ENCODE peak calls at places on chromosomes 16 and 17, in nine cellular contexts. H, I, L, E, Q, C, G, Y and Z are unnamed samples.

GRCh38 chr16:48334325-48334724 is 50.9 kb downstream of the SIAH1 start:
- DNase-seq in E (no peak), C (no peak), I (no peak), G (no peak), Y (no peak), H (no peak), L (no peak), Q (no peak), Z (no peak)

GRCh38 chr17:19578545-19578944 is 44.9 kb downstream of the SLC47A1 start:
- DNase-seq in G (peak; percentile 63), Y (no peak), I (no peak), C (no peak), E (no peak), L (no peak), H (no peak), Q (no peak), Z (no peak)

GRCh38 chr17:850828-851759 is 68.9 kb downstream of the MRM3 start:
- DNase-seq in L (no peak), I (no peak), E (no peak), H (no peak), G (no peak), Y (no peak), Q (no peak), C (peak; percentile 43), Z (no peak)

GRCh38 chr17:4083173-4083572 is 59.7 kb downstream of the ZZEF1 start:
- DNase-seq in E (no peak), C (no peak), Y (no peak), H (no peak), I (no peak), G (no peak), Q (no peak), L (no peak), Z (no peak)

GRCh38 chr17:68182940-68183551 is 64.8 kb upstream of the AMZ2 start:
- DNase-seq in I (peak; percentile 16), E (no peak), C (no peak), L (no peak), G (no peak), H (peak; percentile 66), Q (no peak), Y (peak; percentile 78), Z (peak; percentile 44)

GRCh38 chr16:27824786-27825185 is 238.7 kb downstream of the GSG1L start:
- DNase-seq in Y (no peak), G (no peak), C (no peak), E (no peak), I (no peak), Q (no peak), L (no peak), H (peak; percentile 81), Z (no peak)

GRCh38 chr17:29032067-29032551 is 10.8 kb upstream of the PIPOX start:
- DNase-seq in C (no peak), Q (no peak), I (no peak), Y (no peak), G (no peak), E (no peak), H (no peak), L (no peak), Z (no peak)

GRCh38 chr16:4832698-4833343 is 14.3 kb downstream of the GLYR1 start:
- DNase-seq in H (no peak), Q (no peak), I (no peak), E (no peak), G (no peak), Y (no peak), C (no peak), L (no peak), Z (no peak)

GRCh38 chr16:67672739-67673662 is 6.4 kb downstream of the C16orf86 start:
- DNase-seq in I (peak; percentile 53), Q (peak; percentile 54), L (peak; percentile 59), C (peak; percentile 75), H (peak; percentile 92), Y (peak; percentile 42), G (peak; percentile 87), E (peak; percentile 84), Z (peak; percentile 79)

GRCh38 chr16:75097941-75098897 is 18.4 kb downstream of the LDHD start:
- DNase-seq in G (peak; percentile 58), Q (no peak), E (no peak), L (no peak), H (no peak), Y (no peak), I (no peak), C (no peak), Z (no peak)

GRCh38 chr17:38532451-38532850 is 73.3 kb downstream of the SRCIN1 start:
- DNase-seq in L (no peak), Q (no peak), Y (no peak), I (no peak), G (no peak), E (no peak), C (no peak), H (no peak), Z (no peak)

GRCh38 chr17:62757518-62757951 is 50.6 kb downstream of the MARCHF10 start:
- DNase-seq in E (no peak), Y (no peak), G (no peak), I (no peak), Q (no peak), L (no peak), C (no peak), H (no peak), Z (no peak)

GRCh38 chr16:77599793-77600415 is 122.4 kb upstream of the NUDT7 start:
- DNase-seq in G (peak; percentile 37), I (no peak), L (peak; percentile 46), H (no peak), Q (peak; percentile 11), C (no peak), E (peak; percentile 54), Y (peak; percentile 19), Z (peak; percentile 11)

GRCh38 chr16:85205747-85206471 is 93.6 kb upstream of the CIBAR2 start:
- DNase-seq in H (no peak), I (no peak), L (peak; percentile 45), Y (no peak), E (no peak), C (peak; percentile 48), Q (no peak), G (peak; percentile 79), Z (no peak)

GRCh38 chr17:81282876-81283275 is 12.2 kb downstream of the SLC38A10 start:
- DNase-seq in C (no peak), G (no peak), E (no peak), H (no peak), L (no peak), I (no peak), Y (no peak), Q (no peak), Z (no peak)

GRCh38 chr17:6098466-6099180 is 28.4 kb downstream of the WSCD1 start:
- DNase-seq in H (peak; percentile 81), Y (no peak), Q (no peak), L (no peak), C (peak; percentile 55), I (no peak), E (no peak), G (peak; percentile 32), Z (no peak)

GRCh38 chr17:27888072-27888471 is 5.1 kb downstream of the LYRM9 start:
- DNase-seq in H (no peak), Q (no peak), L (no peak), I (no peak), Y (no peak), E (no peak), C (no peak), G (no peak), Z (no peak)
- H3K4me3 ChIP-seq in H (no peak overlapping the region), Q (no peak overlapping the region), L (no peak overlapping the region), I (no peak overlapping the region), Y (no peak overlapping the region), E (no peak overlapping the region), C (no peak overlapping the region), G (no peak overlapping the region), Z (no peak overlapping the region)

GRCh38 chr17:2075336-2076056 is 20.6 kb downstream of the HIC1 start:
- DNase-seq in E (no peak), L (no peak), Q (no peak), I (no peak), C (peak; percentile 81), Y (no peak), G (no peak), H (peak; percentile 88), Z (no peak)
- TF ChIP-seq POLR2A in E (no peak), L (no peak), Q (no peak), I (no peak), C (no peak), Y (no peak), G (no peak), H (no peak), Z (no peak)

DNA sequence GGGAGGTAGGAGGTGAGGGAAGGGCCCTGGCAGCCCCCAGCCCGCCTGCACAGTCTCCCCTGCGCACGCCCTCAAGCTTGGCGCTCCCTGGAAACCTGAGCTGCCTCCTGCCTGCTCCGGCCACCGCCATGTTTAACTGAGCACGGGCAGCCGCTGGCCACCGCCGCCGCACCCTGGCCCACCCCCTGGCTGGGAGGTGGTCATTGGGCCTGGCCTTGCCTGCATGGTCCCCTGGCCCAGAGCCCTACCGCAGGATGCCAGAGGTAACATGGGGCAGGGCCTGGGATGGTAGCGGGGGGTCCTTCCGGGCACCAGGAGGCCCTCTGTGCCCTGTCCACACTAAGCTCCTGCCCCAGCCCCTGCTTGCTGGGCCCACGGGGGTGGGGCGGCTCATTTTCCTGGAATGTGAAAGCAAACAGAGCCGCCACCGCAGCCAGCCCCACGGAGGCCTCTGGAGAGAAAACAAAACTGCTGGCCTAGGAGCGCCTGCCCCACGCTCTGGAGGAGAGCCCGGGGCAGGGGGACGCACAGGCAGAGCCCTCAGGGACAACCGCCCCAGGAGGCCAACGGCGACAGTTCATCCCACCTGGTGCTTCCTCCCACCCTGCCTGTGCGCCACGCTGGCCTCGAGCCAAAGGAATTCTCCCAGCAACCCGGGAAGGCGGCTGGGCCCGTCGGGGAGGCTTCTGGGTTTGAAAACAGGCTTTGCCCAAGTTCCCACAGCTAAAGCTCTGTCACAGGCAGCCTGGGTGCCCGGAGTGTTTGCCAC is 8.9 kb downstream of the NHERF2 start:
- DNase-seq in H (no peak), E (no peak), I (peak; percentile 65), Y (no peak), Q (no peak), C (peak; percentile 69), G (peak; percentile 26), L (peak; percentile 64), Z (peak; percentile 43)
- H3K4me3 ChIP-seq in H (no peak overlapping the region), E (peak overlapping the region; percentile 3), I (peak overlapping the region; percentile 29), Y (no peak overlapping the region), Q (peak overlapping the region; percentile 7), C (peak overlapping the region; percentile 90), G (no peak overlapping the region), L (peak overlapping the region; percentile 45), Z (no peak overlapping the region)

GRCh38 chr17:58667934-58668597 is 23.8 kb downstream of the TEX14 start:
- DNase-seq in C (no peak), Y (no peak), L (no peak), I (no peak), G (no peak), E (no peak), Q (no peak), H (no peak), Z (no peak)

GRCh38 chr17:58668598-58668935 is 23.3 kb downstream of the TEX14 start:
- DNase-seq in G (no peak), H (no peak), Y (no peak), E (no peak), I (no peak), L (no peak), Q (no peak), C (no peak), Z (no peak)

GRCh38 chr17:58665946-58666857 is 25.6 kb downstream of the TEX14 start:
- DNase-seq in Y (peak; percentile 69), G (no peak), Q (peak; percentile 12), C (no peak), H (no peak), I (no peak), E (no peak), L (no peak), Z (no peak)

GRCh38 chr17:58669853-58670252 is 22.0 kb downstream of the TEX14 start:
- DNase-seq in E (no peak), Q (no peak), C (no peak), Y (no peak), I (no peak), L (no peak), H (no peak), G (no peak), Z (no peak)

GRCh38 chr17:58666858-58667267 is 25.0 kb downstream of the TEX14 start:
- DNase-seq in L (peak; percentile 63), H (peak; percentile 92), Y (peak; percentile 81), I (peak; percentile 20), E (peak; percentile 72), Q (peak; percentile 92), C (peak; percentile 61), G (peak; percentile 75), Z (peak; percentile 85)
- TF ChIP-seq POLR2A in L (no peak), H (no peak), Y (no peak), I (no peak), E (no peak), Q (peak; percentile 38), C (no peak), G (no peak), Z (no peak)